ENCODE peak calls at places on chromosomes 2 and 18, in eight cellular contexts. T, Y, A, U, H, K, Q and G are unnamed samples.

GRCh38 chr18:40824291-40824690 is 1130.7 kb upstream of the PIK3C3 start:
- DNase-seq in A (no peak), U (no peak), Y (no peak), H (no peak), T (no peak), Q (no peak), K (no peak), G (no peak)

GRCh38 chr2:12032975-12033374 is 286.5 kb downstream of the LPIN1 start:
- DNase-seq in H (no peak), U (no peak), Y (no peak), A (no peak), Q (no peak), T (no peak), K (peak), G (no peak)

GRCh38 chr2:74374509-74375205 is 5.5 kb downstream of the DCTN1 start:
- DNase-seq in T (no peak), H (peak), Y (no peak), A (no peak), K (no peak), Q (peak), U (peak), G (no peak)

GRCh38 chr18:76518543-76519155 is 23.6 kb upstream of the ZNF516 start:
- DNase-seq in Y (no peak), U (peak), A (no peak), K (no peak), H (peak), T (no peak), Q (no peak), G (no peak)

GRCh38 chr18:34977787-34978532 is 63.3 kb upstream of the MAPRE2 start:
- DNase-seq in Y (peak), T (peak), K (peak), H (peak), A (no peak), U (peak), Q (peak), G (peak)

GRCh38 chr2:46161921-46162320 is 135.3 kb upstream of the EPAS1 start:
- DNase-seq in U (no peak), H (no peak), Y (no peak), T (no peak), Q (no peak), K (no peak), A (no peak), G (no peak)

GRCh38 chr2:201536046-201536445 is 84.5 kb downstream of the STRADB start:
- DNase-seq in Y (no peak), A (no peak), T (no peak), U (no peak), Q (no peak), H (no peak), K (no peak), G (no peak)

GRCh38 chr18:10194592-10194991 is 259.8 kb upstream of the APCDD1 start:
- DNase-seq in Y (no peak), K (no peak), T (no peak), A (no peak), Q (peak), U (no peak), H (no peak), G (no peak)

GRCh38 chr18:67932261-67932660 is 415.7 kb upstream of the DSEL start:
- DNase-seq in A (no peak), U (no peak), Y (no peak), Q (no peak), H (no peak), T (no peak), K (no peak), G (no peak)